ENCODE peak calls at places on chromosome 12, in ten cellular contexts. H is AG04450, U is HCT116, F is Peyer's patch, T is heart right ventricle, A is pancreas, L is prostate gland, V is RWPE2, G is fibroblast of lung, B is endothelial cell of umbilical vein. Q is an unnamed sample. For H3K27me3, the result is how much of the 10 kb centered on the place peaks cover.

GRCh38 chr12:112130461-112130998 is 5.2 kb downstream of the TRAFD1 start:
- DNase-seq in H (no peak), B (peak), F (no peak), V (no peak), U (no peak), A (no peak), G (no peak), T (no peak), L (no peak), Q (no peak)

GRCh38 chr12:94771741-94772140 is 121.4 kb upstream of the TMCC3 start:
- DNase-seq in L (no peak), B (no peak), A (no peak), U (no peak), G (no peak), H (no peak), V (no peak), T (no peak), F (no peak), Q (no peak)

GRCh38 chr12:41250748-41251147 is 62.6 kb downstream of the PDZRN4 start:
- DNase-seq in V (no peak), F (no peak), U (no peak), H (no peak), G (peak), A (no peak), B (peak), L (peak), T (no peak), Q (no peak)

GRCh38 chr12:112116232-112117060 is 7.9 kb upstream of the NAA25 start:
- DNase-seq in B (peak), U (peak), L (no peak), F (peak), A (peak), V (no peak), T (peak), G (peak), H (no peak), Q (no peak)

GRCh38 chr12:88375301-88375959 is 204.8 kb downstream of the KITLG start:
- DNase-seq in A (no peak), B (no peak), L (no peak), G (no peak), H (no peak), T (no peak), V (no peak), F (no peak), U (no peak), Q (no peak)

GRCh38 chr12:120961604-120962486 is 16.5 kb upstream of the HNF1A start:
- DNase-seq in U (no peak), F (peak), V (no peak), G (no peak), A (no peak), L (peak), H (no peak), T (peak), B (no peak), Q (no peak)

GRCh38 chr12:78703820-78704525 is 160.6 kb upstream of the SYT1 start:
- DNase-seq in V (no peak), B (peak), L (no peak), H (peak), A (no peak), G (peak), U (peak), F (no peak), T (no peak), Q (no peak)

GRCh38 chr12:13375583-13376413 is 179.3 kb downstream of the EMP1 start:
- DNase-seq in H (no peak), L (no peak), A (no peak), T (no peak), G (no peak), B (no peak), U (no peak), V (no peak), F (no peak), Q (no peak)

GRCh38 chr12:58254463-58254862 is 313.1 kb downstream of the ATP23 start:
- DNase-seq in L (no peak), T (no peak), U (no peak), A (no peak), B (no peak), V (no peak), H (no peak), F (no peak), G (no peak), Q (no peak)

GRCh38 chr12:5593998-5594397 is 162.1 kb downstream of the NTF3 start:
- DNase-seq in V (no peak), F (no peak), L (no peak), H (no peak), B (no peak), G (no peak), T (no peak), A (no peak), U (no peak), Q (no peak)

GRCh38 chr12:6372403-6373003 is 2.9 kb downstream of the SCNN1A start:
- DNase-seq in G (peak), U (peak), V (peak), T (no peak), L (peak), H (no peak), B (peak), F (peak), A (no peak), Q (no peak)

GRCh38 chr12:50101663-50102062 is 2.1 kb upstream of the GPD1 start:
- DNase-seq in G (peak), A (no peak), V (no peak), T (no peak), H (peak), B (peak), F (no peak), L (no peak), U (peak), Q (no peak)

DNA sequence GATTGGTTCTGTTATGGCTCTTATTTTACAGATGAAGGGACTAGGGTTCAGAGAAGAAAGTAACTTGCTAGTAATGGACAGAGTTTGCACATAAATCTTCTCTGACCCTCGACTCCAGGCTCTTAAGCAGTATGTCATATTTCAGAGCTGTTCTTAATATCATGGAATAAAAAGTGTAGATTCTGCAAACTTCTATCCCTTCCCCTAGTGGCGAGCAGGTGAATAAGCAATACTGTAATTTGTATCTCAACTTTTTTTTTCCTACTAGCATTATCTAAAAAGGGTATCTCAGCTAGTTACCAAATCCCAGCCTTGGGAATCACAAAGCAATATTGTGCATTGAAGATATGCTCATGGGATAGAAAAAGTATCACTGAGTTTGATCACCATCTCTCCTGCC is 83.2 kb downstream of the ANO4 start:
- DNase-seq in A (no peak), V (no peak), T (no peak), B (no peak), U (no peak), G (no peak), L (no peak), F (no peak), H (no peak), Q (no peak)
- TF ChIP-seq CTCF in A (peak), V (peak), T (no peak), B (no peak), U (peak), G (no peak), L (no peak), F (no peak), H (peak), Q (no peak)

GRCh38 chr12:109378579-109378978 is 30.9 kb downstream of the MYO1H start:
- DNase-seq in L (no peak), A (no peak), H (no peak), B (no peak), F (no peak), G (no peak), V (no peak), U (no peak), T (no peak), Q (no peak)
- H3K27me3 ChIP-seq in L (under half), A (under half), H (under half), B (under half), F (under half), G (under half), V (under half), U (under half), T (under half), Q (under half)

DNA sequence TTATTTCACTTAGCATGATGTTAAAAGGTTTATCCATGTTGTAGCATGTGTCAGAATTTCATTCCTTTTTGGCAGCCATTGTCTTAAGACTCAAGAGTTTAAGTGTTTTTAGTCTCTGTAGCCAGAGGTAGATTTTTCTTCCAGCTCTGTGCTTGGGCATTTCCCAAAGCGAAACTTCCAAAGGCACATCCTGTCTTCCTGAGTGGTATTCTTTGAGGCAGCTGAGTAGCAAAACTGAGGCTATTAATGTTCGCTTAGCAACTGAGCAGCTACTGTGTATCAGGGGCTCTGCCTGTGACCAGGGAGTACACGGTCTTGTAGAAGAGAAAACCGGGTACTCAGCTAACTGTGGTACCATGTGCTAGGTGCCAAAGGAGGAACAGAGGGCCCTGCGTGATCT is 51.9 kb downstream of the ETV6 start:
- DNase-seq in H (no peak), V (no peak), L (no peak), U (no peak), G (no peak), F (no peak), A (no peak), B (peak), T (no peak), Q (no peak)
- H3K27ac ChIP-seq in H (no peak), V (no peak), L (peak), U (no peak), G (no peak), F (no peak), A (no peak), B (peak), T (peak), Q (no peak)

GRCh38 chr12:106118-106561 is 39.6 kb downstream of the IQSEC3 start:
- DNase-seq in L (no peak), U (peak), H (no peak), T (peak), B (no peak), G (no peak), A (no peak), V (no peak), F (no peak), Q (no peak)
- TF ChIP-seq CTCF in L (no peak), U (peak), H (no peak), T (no peak), B (no peak), G (no peak), A (no peak), V (no peak), F (peak), Q (no peak)

GRCh38 chr12:25264015-25264582 is 13.4 kb upstream of the KRAS start:
- DNase-seq in G (no peak), T (no peak), F (no peak), U (no peak), A (no peak), V (no peak), L (no peak), B (no peak), H (no peak), Q (no peak)

GRCh38 chr12:25262696-25263095 is 12.0 kb upstream of the KRAS start:
- DNase-seq in V (no peak), U (no peak), F (no peak), H (no peak), G (no peak), B (no peak), A (no peak), L (no peak), T (no peak), Q (no peak)

GRCh38 chr12:25266522-25266921 is 15.8 kb upstream of the KRAS start:
- DNase-seq in F (no peak), T (no peak), L (no peak), U (no peak), A (no peak), G (peak), B (no peak), H (no peak), V (no peak), Q (no peak)

GRCh38 chr12:25263594-25263993 is 12.9 kb upstream of the KRAS start:
- DNase-seq in B (no peak), H (no peak), A (no peak), L (no peak), G (no peak), T (no peak), F (no peak), V (no peak), U (no peak), Q (no peak)

GRCh38 chr12:25264862-25265261 is 14.1 kb upstream of the KRAS start:
- DNase-seq in H (no peak), A (no peak), G (no peak), F (no peak), B (no peak), U (no peak), L (no peak), T (no peak), V (no peak), Q (no peak)
- H3K27me3 ChIP-seq in H (under half), A (under half), G (under half), F (under half), B (under half), U (under half), L (under half), T (under half), V (under half), Q (under half)

DNA sequence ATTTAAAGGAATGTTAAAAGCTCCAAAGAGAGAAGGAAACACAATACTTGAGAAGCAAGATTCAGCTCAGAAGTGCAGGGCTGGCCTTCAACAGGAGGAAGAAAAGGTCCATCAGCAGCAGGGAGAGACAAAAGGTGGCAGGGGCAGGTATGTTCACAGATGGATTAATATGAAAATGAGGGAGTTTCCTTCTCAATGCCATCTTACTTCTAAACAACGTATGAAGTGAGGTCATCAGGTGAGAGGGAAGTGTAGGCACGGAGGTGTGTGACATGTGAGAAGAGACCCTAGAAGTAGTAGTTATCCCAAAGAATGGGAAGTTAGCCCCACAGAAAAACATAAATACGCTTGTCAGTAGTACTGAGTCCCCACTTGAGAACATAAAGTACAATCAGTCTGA is 122.5 kb downstream of the CCER1 start:
- DNase-seq in A (no peak), V (no peak), F (no peak), T (no peak), L (no peak), H (no peak), U (no peak), B (no peak), G (no peak), Q (no peak)
- H3K27ac ChIP-seq in A (no peak), V (no peak), F (no peak), T (no peak), L (no peak), H (no peak), U (no peak), B (no peak), G (no peak), Q (no peak)

GRCh38 chr12:64057706-64058105 is 164.4 kb downstream of the KICS2 start:
- DNase-seq in V (no peak), A (no peak), U (no peak), L (no peak), F (no peak), B (no peak), H (no peak), G (no peak), T (no peak), Q (no peak)

GRCh38 chr12:64056741-64057140 is 165.4 kb downstream of the KICS2 start:
- DNase-seq in F (no peak), B (no peak), V (no peak), T (no peak), H (no peak), U (no peak), L (no peak), G (no peak), A (no peak), Q (no peak)

GRCh38 chr12:64054156-64054555 is 167.9 kb downstream of the KICS2 start:
- DNase-seq in B (no peak), H (no peak), T (no peak), U (no peak), L (no peak), A (no peak), F (no peak), V (no peak), G (no peak), Q (no peak)

GRCh38 chr12:64051057-64051456 is 171.0 kb downstream of the KICS2 start:
- DNase-seq in A (no peak), B (no peak), L (no peak), V (no peak), H (no peak), T (no peak), U (no peak), F (no peak), G (no peak), Q (no peak)

GRCh38 chr12:64053117-64053516 is 169.0 kb downstream of the KICS2 start:
- DNase-seq in L (no peak), B (no peak), V (no peak), U (no peak), T (no peak), F (no peak), G (no peak), H (no peak), A (no peak), Q (no peak)
- TF ChIP-seq CTCF in L (no peak), B (no peak), V (no peak), U (no peak), T (no peak), F (no peak), G (no peak), H (no peak), A (no peak), Q (no peak)

GRCh38 chr12:113973109-113973904 is 7.2 kb upstream of the RBM19 start:
- DNase-seq in B (no peak), U (no peak), G (no peak), A (no peak), H (no peak), T (no peak), F (no peak), V (no peak), L (no peak), Q (no peak)
- H3K27me3 ChIP-seq in B (under half), U (under half), G (under half), A (under half), H (under half), T (under half), F (under half), V (under half), L (under half), Q (under half)

GRCh38 chr12:110688446-110689001 is 391 bp downstream of the HVCN1 start:
- DNase-seq in H (no peak), A (no peak), U (no peak), G (no peak), B (peak), F (no peak), V (no peak), T (no peak), L (no peak), Q (no peak)

GRCh38 chr12:110689002-110689600 is at the start of gene HVCN1:
- DNase-seq in G (peak), B (no peak), A (peak), H (no peak), V (no peak), U (no peak), L (peak), F (peak), T (peak), Q (peak)

GRCh38 chr12:110686294-110686903 is 2.5 kb downstream of the HVCN1 start:
- DNase-seq in B (no peak), T (no peak), H (no peak), A (no peak), F (no peak), G (no peak), L (no peak), V (no peak), U (no peak), Q (no peak)

GRCh38 chr12:110689601-110690430 is 901 bp upstream of the HVCN1 start:
- DNase-seq in V (no peak), U (no peak), H (no peak), F (peak), B (peak), T (peak), L (no peak), A (no peak), G (peak), Q (peak)

DNA sequence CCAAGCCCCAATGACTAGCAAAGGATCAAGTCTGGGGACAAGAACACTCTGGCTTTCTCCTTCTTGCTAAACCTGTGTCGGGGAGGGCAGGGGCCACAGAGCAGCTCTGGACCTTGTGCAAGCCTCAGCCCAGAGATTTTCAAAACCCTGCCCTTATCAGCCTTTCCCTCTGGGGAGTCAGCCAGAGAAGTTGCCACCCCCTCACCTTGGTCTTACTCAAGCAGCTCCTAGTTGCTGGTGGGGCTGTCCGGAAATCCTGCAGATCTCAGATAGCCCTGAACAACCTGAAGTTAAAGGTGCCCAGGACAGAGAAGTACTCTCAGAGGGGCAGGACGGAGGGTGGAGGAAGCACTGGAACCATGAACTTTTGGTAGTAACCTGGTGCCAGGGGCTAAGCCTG is 1.1 kb downstream of the HVCN1 start:
- DNase-seq in T (no peak), A (no peak), H (no peak), U (no peak), B (no peak), V (no peak), L (no peak), F (no peak), G (no peak), Q (no peak)
- H3K27ac ChIP-seq in T (no peak), A (no peak), H (no peak), U (no peak), B (no peak), V (no peak), L (no peak), F (peak), G (no peak), Q (no peak)

GRCh38 chr12:53599579-53599978 is 26.6 kb downstream of the ATF7 start:
- DNase-seq in A (no peak), T (no peak), F (no peak), B (peak), G (no peak), L (no peak), H (no peak), V (no peak), U (no peak), Q (no peak)
- TF ChIP-seq CTCF in A (no peak), T (no peak), F (no peak), B (no peak), G (no peak), L (peak), H (peak), V (peak), U (peak), Q (no peak)